ENCODE peak calls at places on chromosomes 2 and 18, in seven cellular contexts. U, J, E, B, T, Z and D are unnamed samples.

GRCh38 chr18:23949863-23950262 is 64.7 kb upstream of the TTC39C start:
- DNase-seq in T (no peak), Z (no peak), E (no peak), B (no peak), J (no peak), U (no peak), D (no peak)

GRCh38 chr18:79524181-79525078 is 128.7 kb downstream of the NFATC1 start:
- DNase-seq in B (peak; percentile 83), U (no peak), J (peak; percentile 23), E (no peak), T (no peak), Z (no peak), D (no peak)

GRCh38 chr2:5696741-5697521 is 4.7 kb downstream of the SOX11 start:
- DNase-seq in J (no peak), U (no peak), B (no peak), E (no peak), T (no peak), Z (no peak), D (no peak)

GRCh38 chr2:218671077-218671653 is 637 bp downstream of the RNF25 start:
- DNase-seq in B (no peak), E (peak; percentile 41), Z (no peak), U (no peak), J (no peak), T (no peak), D (no peak)

GRCh38 chr2:9517118-9517782 is 38.4 kb downstream of the ADAM17 start:
- DNase-seq in T (no peak), Z (no peak), E (no peak), U (no peak), J (no peak), B (no peak), D (no peak)

GRCh38 chr2:239640676-239641580 is 240.1 kb upstream of the HDAC4 start:
- DNase-seq in U (no peak), B (peak; percentile 70), J (no peak), E (no peak), T (no peak), Z (no peak), D (no peak)

GRCh38 chr18:3264362-3264761 is 2.4 kb downstream of the MYL12B start:
- DNase-seq in B (no peak), U (no peak), E (peak; percentile 56), T (no peak), Z (no peak), J (no peak), D (no peak)

GRCh38 chr2:85757860-85758259 is 4.1 kb downstream of the ATOH8 start:
- DNase-seq in Z (no peak), B (no peak), J (no peak), T (no peak), U (no peak), E (no peak), D (no peak)

GRCh38 chr18:43279015-43279758 is 1.9 kb upstream of the SYT4 start:
- DNase-seq in J (no peak), T (peak; percentile 25), B (no peak), U (no peak), Z (no peak), E (no peak), D (no peak)

GRCh38 chr2:121018136-121019057 is 266.6 kb downstream of the TFCP2L1 start:
- DNase-seq in Z (no peak), U (no peak), T (no peak), J (no peak), B (peak; percentile 79), E (peak; percentile 15), D (peak; percentile 53)

GRCh38 chr2:241273552-241273988 is 41.9 kb downstream of the HDLBP start:
- DNase-seq in U (no peak), J (no peak), T (no peak), B (no peak), Z (no peak), E (no peak), D (no peak)

GRCh38 chr18:77765468-77765867 is 515.8 kb downstream of the GALR1 start:
- DNase-seq in B (no peak), E (no peak), T (peak; percentile 29), U (no peak), Z (no peak), J (no peak), D (no peak)

GRCh38 chr2:892401-892800 is 58.2 kb upstream of the SNTG2 start:
- DNase-seq in T (no peak), J (no peak), Z (no peak), B (peak; percentile 53), E (no peak), U (no peak), D (no peak)

GRCh38 chr2:180443896-180444295 is 436.8 kb upstream of the CWC22 start:
- DNase-seq in Z (no peak), B (no peak), T (no peak), E (no peak), U (no peak), J (no peak), D (no peak)

GRCh38 chr2:20509766-20510490 is 63.1 kb downstream of the RHOB start:
- DNase-seq in U (no peak), Z (no peak), J (no peak), B (no peak), T (peak; percentile 80), E (peak; percentile 48), D (no peak)

GRCh38 chr18:31548825-31549224 is 42.9 kb upstream of the TTR start:
- DNase-seq in J (no peak), E (no peak), Z (no peak), B (no peak), T (no peak), U (no peak), D (no peak)

GRCh38 chr2:181527058-181527457 is 69.9 kb downstream of the ITGA4 start:
- DNase-seq in T (no peak), J (no peak), E (no peak), Z (no peak), B (no peak), U (no peak), D (no peak)

GRCh38 chr18:33584845-33585775 is 7.1 kb downstream of the ASXL3 start:
- DNase-seq in E (no peak), J (no peak), B (no peak), Z (no peak), U (no peak), T (no peak), D (no peak)

GRCh38 chr2:119156105-119156890 is 2.3 kb downstream of the C1QL2 start:
- DNase-seq in Z (no peak), E (no peak), T (no peak), B (no peak), J (no peak), U (no peak), D (no peak)

GRCh38 chr2:40041983-40042382 is 262.9 kb upstream of the THUMPD2 start:
- DNase-seq in E (peak; percentile 89), T (no peak), J (no peak), Z (no peak), B (no peak), U (peak; percentile 78), D (no peak)

GRCh38 chr2:105765415-105766299 is 20.9 kb downstream of the NCK2 start:
- DNase-seq in T (no peak), U (no peak), B (no peak), J (no peak), E (no peak), Z (no peak), D (no peak)

GRCh38 chr2:96913398-96914202 is 43.7 kb upstream of the SEMA4C start:
- DNase-seq in T (no peak), U (no peak), J (peak; percentile 41), E (no peak), Z (no peak), B (no peak), D (no peak)

GRCh38 chr2:2673406-2673805 is 342.3 kb upstream of the MYT1L start:
- DNase-seq in J (no peak), U (no peak), Z (no peak), B (no peak), T (no peak), E (no peak), D (no peak)

GRCh38 chr18:58288922-58289797 is 245.1 kb downstream of the NEDD4L start:
- DNase-seq in J (no peak), E (peak; percentile 71), Z (no peak), B (no peak), T (no peak), U (no peak), D (no peak)

GRCh38 chr2:16546128-16546754 is 119.4 kb downstream of the CYRIA start:
- DNase-seq in U (no peak), Z (no peak), B (no peak), T (peak; percentile 32), J (no peak), E (no peak), D (no peak)

GRCh38 chr2:137348301-137348700 is 583.0 kb downstream of the THSD7B start:
- DNase-seq in U (no peak), T (no peak), Z (no peak), E (peak; percentile 1), B (no peak), J (no peak), D (no peak)

GRCh38 chr2:2812117-2812516 is 481.0 kb upstream of the MYT1L start:
- DNase-seq in U (no peak), E (no peak), T (no peak), B (peak; percentile 69), Z (no peak), J (no peak), D (no peak)

GRCh38 chr18:59437851-59438250 is 78.8 kb upstream of the LMAN1 start:
- DNase-seq in T (no peak), E (no peak), B (no peak), J (no peak), U (no peak), Z (no peak), D (no peak)

GRCh38 chr2:8094571-8094970 is 587.3 kb upstream of the ID2 start:
- DNase-seq in B (no peak), T (no peak), E (no peak), Z (no peak), J (no peak), U (no peak), D (peak; percentile 51)

GRCh38 chr18:37383036-37383788 is 182.4 kb downstream of the CELF4 start:
- DNase-seq in Z (no peak), T (no peak), U (no peak), J (no peak), B (no peak), E (peak; percentile 13), D (no peak)